ENCODE peak calls at places on chromosomes 2 and 18, in five cellular contexts. A is PC-9, Y is stomach, G is mesendoderm, L is left lung. B is an unnamed sample.

GRCh38 chr2:42796427-42797248 is 4.3 kb upstream of the HAAO start:
- DNase-seq in A (no peak), Y (no peak), G (no peak), L (no peak), B (no peak)

GRCh38 chr2:177353084-177353483 is 39.5 kb upstream of the AGPS start:
- DNase-seq in A (no peak), Y (no peak), G (no peak), L (no peak), B (no peak)

GRCh38 chr18:46338213-46338612 is 234.0 kb downstream of the HAUS1 start:
- DNase-seq in A (no peak), Y (no peak), G (peak; percentile 68), L (no peak), B (no peak)

GRCh38 chr18:46343940-46344372 is 239.8 kb downstream of the HAUS1 start:
- DNase-seq in A (no peak), Y (no peak), G (peak; percentile 47), L (peak; percentile 52), B (peak; percentile 56)

GRCh38 chr18:26646897-26647296 is 98.5 kb upstream of the KCTD1 start:
- DNase-seq in A (no peak), Y (no peak), G (no peak), L (no peak), B (peak; percentile 42)

GRCh38 chr18:79489048-79489899 is 93.5 kb downstream of the NFATC1 start:
- DNase-seq in A (no peak), Y (no peak), G (no peak), L (peak; percentile 24), B (no peak)

GRCh38 chr2:105812180-105813044 is 67.7 kb downstream of the NCK2 start:
- DNase-seq in A (no peak), Y (no peak), G (no peak), L (no peak), B (peak; percentile 34)

GRCh38 chr18:25181993-25182392 is 170.0 kb downstream of the ZNF521 start:
- DNase-seq in A (no peak), Y (no peak), G (no peak), L (no peak), B (no peak)

GRCh38 chr2:65869286-65869685 is 436.9 kb upstream of the SPRED2 start:
- DNase-seq in A (no peak), Y (no peak), G (no peak), L (no peak), B (no peak)

GRCh38 chr18:24940416-24940815 is 411.6 kb downstream of the ZNF521 start:
- DNase-seq in A (no peak), Y (no peak), G (no peak), L (no peak), B (no peak)

GRCh38 chr2:36544638-36545338 is 53.2 kb downstream of the FEZ2 start:
- DNase-seq in A (no peak), Y (no peak), G (no peak), L (no peak), B (no peak)

DNA sequence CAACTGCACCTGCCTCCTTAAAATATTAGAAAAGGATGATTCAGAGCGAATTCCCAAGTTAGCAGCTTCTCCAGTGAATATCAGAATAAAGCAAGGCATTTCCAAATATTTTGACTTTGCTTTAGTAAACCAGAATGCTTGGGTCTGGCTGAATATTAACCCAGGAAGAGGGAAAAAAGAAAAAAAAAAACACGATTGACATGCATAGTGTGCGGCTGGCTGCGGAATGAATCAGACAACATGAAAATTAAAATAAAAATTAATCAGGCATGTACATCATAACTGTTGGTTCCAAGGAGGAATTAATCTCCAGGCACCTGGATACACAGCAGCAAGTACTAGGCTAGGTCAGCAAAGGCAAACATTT is 105.8 kb upstream of the NCKAP5 start:
- DNase-seq in A (no peak), Y (no peak), G (no peak), L (no peak), B (no peak)
- H3K27ac ChIP-seq in A (no peak overlapping the region), Y (no peak overlapping the region), G (no peak overlapping the region), L (no peak overlapping the region), B (no peak overlapping the region)

GRCh38 chr2:8570637-8571036 is 111.2 kb upstream of the ID2 start:
- DNase-seq in A (no peak), Y (peak; percentile 23), G (no peak), L (no peak), B (no peak)
- H3K4me1 ChIP-seq in A (no peaks in the 10 kb centered on the region), Y (peaks cover 24% of the 10 kb centered on the region), G (no peaks in the 10 kb centered on the region), L (peaks cover 10% of the 10 kb centered on the region), B (no peaks in the 10 kb centered on the region)

GRCh38 chr2:235235977-235236767 is 257.7 kb upstream of the AGAP1 start:
- DNase-seq in A (no peak), Y (no peak), G (no peak), L (no peak), B (no peak)
- H3K27ac ChIP-seq in A (no peak overlapping the region), Y (no peak overlapping the region), G (no peak overlapping the region), L (no peak overlapping the region), B (no peak overlapping the region)

DNA sequence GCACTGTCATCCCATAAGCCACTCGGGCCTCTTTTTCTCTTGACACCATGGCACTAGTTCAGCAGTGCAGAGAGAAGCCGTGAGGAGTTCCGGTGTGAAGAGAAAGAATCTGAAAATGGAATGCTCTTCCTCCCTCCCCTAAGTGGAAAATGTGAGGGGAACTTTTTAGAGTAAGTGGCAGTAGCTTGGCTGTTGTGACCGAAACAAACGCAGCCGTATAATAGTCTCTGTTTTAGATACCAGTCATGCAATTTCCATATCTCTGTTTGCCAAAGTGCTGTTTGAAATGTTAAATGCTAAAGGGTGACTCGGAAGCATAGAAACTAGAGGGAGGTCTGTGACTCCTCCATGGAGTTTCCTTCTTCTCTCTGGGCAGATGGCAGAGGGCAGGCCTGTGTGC is 122.9 kb downstream of the MTCL1 start:
- DNase-seq in A (no peak), Y (no peak), G (no peak), L (no peak), B (no peak)
- H3K4me1 ChIP-seq in A (no peaks in the 10 kb centered on the region), Y (peaks cover 12% of the 10 kb centered on the region), G (no peaks in the 10 kb centered on the region), L (peaks cover 5% of the 10 kb centered on the region), B (peaks cover 5% of the 10 kb centered on the region)

B was measured in foreskin keratinocyte.